ENCODE peak calls at places on chromosomes 1 and 21, in five cellular contexts. C is cardiac muscle cell, K is left ventricle myocardium inferior, G is tibial nerve, J is MM.1S. T is an unnamed sample. For H3K4me1 and H3K27me3, the result is how much of the 10 kb centered on the place peaks cover.

GRCh38 chr1:208105756-208106155 is 138.4 kb downstream of the PLXNA2 start:
- DNase-seq in C (no peak), K (no peak), G (no peak), J (no peak), T (no peak)

GRCh38 chr1:235758931-235759330 is 107.8 kb downstream of the LYST start:
- DNase-seq in C (peak), K (no peak), G (no peak), J (no peak), T (no peak)

GRCh38 chr1:234258071-234258470 is 115.2 kb upstream of the COA6 start:
- DNase-seq in C (no peak), K (no peak), G (no peak), J (no peak), T (no peak)

GRCh38 chr21:18499761-18500376 is 96.3 kb upstream of the TMPRSS15 start:
- DNase-seq in C (peak), K (peak), G (peak), J (peak), T (no peak)

GRCh38 chr1:18948913-18949688 is 7.4 kb downstream of the IFFO2 start:
- DNase-seq in C (peak), K (peak), G (no peak), J (no peak), T (no peak)

GRCh38 chr1:37965301-37965700 is 18.4 kb upstream of the INPP5B start:
- DNase-seq in C (no peak), K (no peak), G (no peak), J (no peak), T (no peak)

GRCh38 chr1:54254055-54254454 is 54.1 kb downstream of the MRPL37 start:
- DNase-seq in C (peak), K (no peak), G (no peak), J (no peak), T (no peak)

GRCh38 chr1:183918589-183918988 is 113.7 kb downstream of the RGL1 start:
- DNase-seq in C (no peak), K (no peak), G (no peak), J (no peak), T (no peak)

GRCh38 chr1:32393832-32394140 is 455 bp downstream of the BSDC1 start:
- DNase-seq in C (peak), K (no peak), G (no peak), J (peak), T (no peak)

GRCh38 chr21:35933466-35933865 is 126.9 kb downstream of the SETD4 start:
- DNase-seq in C (peak), K (peak), G (peak), J (no peak), T (no peak)

GRCh38 chr1:64540265-64540791 is 70.4 kb downstream of the CACHD1 start:
- DNase-seq in C (peak), K (no peak), G (no peak), J (no peak), T (no peak)

GRCh38 chr1:118711356-118711755 is 276.8 kb downstream of the TBX15 start:
- DNase-seq in C (no peak), K (no peak), G (no peak), J (no peak), T (no peak)

GRCh38 chr1:10620776-10621175 is 146.0 kb downstream of the PEX14 start:
- DNase-seq in C (no peak), K (no peak), G (no peak), J (no peak), T (peak)

GRCh38 chr1:53348491-53349368 is 20.9 kb upstream of the LRP8 start:
- DNase-seq in C (no peak), K (no peak), G (no peak), J (no peak), T (peak)

GRCh38 chr1:107474877-107475612 is 334.2 kb downstream of the NTNG1 start:
- DNase-seq in C (no peak), K (no peak), G (no peak), J (no peak), T (no peak)

GRCh38 chr1:19203440-19203839 is 6.6 kb downstream of the UBR4 start:
- DNase-seq in C (peak), K (no peak), G (no peak), J (no peak), T (no peak)

GRCh38 chr1:201072149-201072548 is 40.1 kb downstream of the CACNA1S start:
- DNase-seq in C (no peak), K (no peak), G (no peak), J (no peak), T (no peak)

GRCh38 chr21:34707876-34708325 is 39.1 kb downstream of the CLIC6 start:
- DNase-seq in C (no peak), K (no peak), G (no peak), J (peak), T (no peak)

GRCh38 chr1:214727274-214727673 is 124.3 kb downstream of the CENPF start:
- DNase-seq in C (no peak), K (no peak), G (no peak), J (no peak), T (no peak)

GRCh38 chr1:113519561-113519960 is 129.2 kb downstream of the MAGI3 start:
- DNase-seq in C (peak), K (no peak), G (no peak), J (no peak), T (no peak)

GRCh38 chr1:224333309-224333926 is 3.4 kb upstream of the NVL start:
- DNase-seq in C (peak), K (no peak), G (no peak), J (peak), T (no peak)

GRCh38 chr1:118381197-118381596 is 196.2 kb upstream of the SPAG17 start:
- DNase-seq in C (no peak), K (no peak), G (no peak), J (no peak), T (no peak)

GRCh38 chr1:216908116-216908515 is 184.9 kb upstream of the ESRRG start:
- DNase-seq in C (no peak), K (no peak), G (no peak), J (no peak), T (no peak)

GRCh38 chr1:37438971-37439671 is 35.3 kb upstream of the ZC3H12A start:
- DNase-seq in C (no peak), K (no peak), G (no peak), J (no peak), T (no peak)

GRCh38 chr1:154304664-154305337 is 16.1 kb upstream of the AQP10 start:
- DNase-seq in C (no peak), K (no peak), G (no peak), J (no peak), T (peak)

GRCh38 chr1:7752512-7753417 is 18.3 kb upstream of the VAMP3 start:
- DNase-seq in C (peak), K (peak), G (peak), J (peak), T (no peak)

GRCh38 chr21:29190920-29191319 is 60.5 kb downstream of the MAP3K7CL start:
- DNase-seq in C (peak), K (no peak), G (no peak), J (no peak), T (no peak)

GRCh38 chr1:180309338-180309737 is 79.3 kb downstream of the LHX4 start:
- DNase-seq in C (peak), K (no peak), G (no peak), J (no peak), T (no peak)

GRCh38 chr1:59061876-59062275 is 235.0 kb upstream of the FGGY start:
- DNase-seq in C (peak), K (peak), G (peak), J (no peak), T (no peak)

GRCh38 chr21:41614456-41615010 is 106.6 kb upstream of the TMPRSS2 start:
- DNase-seq in C (no peak), K (no peak), G (no peak), J (no peak), T (no peak)

GRCh38 chr1:17416389-17416788 is 23.1 kb downstream of the RCC2 start:
- DNase-seq in C (no peak), K (no peak), G (no peak), J (no peak), T (no peak)

DNA sequence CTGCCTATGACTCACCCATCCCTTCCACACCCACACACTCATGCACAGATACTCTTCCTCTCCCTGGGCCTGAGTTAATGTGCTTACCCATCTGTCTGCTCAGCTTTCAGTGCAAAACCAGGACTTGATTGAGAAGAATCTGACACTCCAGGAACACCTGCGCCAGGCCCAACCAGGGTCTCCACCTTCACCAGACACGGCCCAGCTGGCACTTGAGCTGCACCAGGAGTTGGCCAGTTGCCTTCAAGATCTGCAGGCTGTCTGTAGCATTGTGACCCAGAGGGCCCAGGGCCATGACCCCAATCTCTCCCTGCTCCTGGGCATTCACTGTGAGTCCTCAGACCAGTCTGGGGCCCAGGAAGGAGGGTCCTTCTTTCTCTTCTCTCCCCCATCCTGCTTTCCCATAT is 3.5 kb upstream of the SH3BGRL3 start:
- DNase-seq in C (no peak), K (no peak), G (no peak), J (no peak), T (no peak)
- TF ChIP-seq CTCF in C (no peak), K (no peak), G (no peak), J (no peak), T (no peak)

GRCh38 chr1:209398330-209398991 is 185.1 kb upstream of the CAMK1G start:
- DNase-seq in C (peak), K (no peak), G (peak), J (peak), T (no peak)
- H3K4me1 ChIP-seq in C (under half), K (under half), G (under half), J (under half), T (under half)

GRCh38 chr1:87206444-87206843 is 122.2 kb upstream of the LMO4 start:
- DNase-seq in C (no peak), K (no peak), G (no peak), J (no peak), T (no peak)
- H3K27me3 ChIP-seq in C (under half), K (under half), G (under half), J (under half), T (under half)

GRCh38 chr21:14383596-14384210 is 757 bp upstream of the HSPA13 start:
- DNase-seq in C (no peak), K (no peak), G (no peak), J (peak), T (no peak)
- TF ChIP-seq CTCF in C (no peak), K (no peak), G (no peak), J (no peak), T (no peak)

DNA sequence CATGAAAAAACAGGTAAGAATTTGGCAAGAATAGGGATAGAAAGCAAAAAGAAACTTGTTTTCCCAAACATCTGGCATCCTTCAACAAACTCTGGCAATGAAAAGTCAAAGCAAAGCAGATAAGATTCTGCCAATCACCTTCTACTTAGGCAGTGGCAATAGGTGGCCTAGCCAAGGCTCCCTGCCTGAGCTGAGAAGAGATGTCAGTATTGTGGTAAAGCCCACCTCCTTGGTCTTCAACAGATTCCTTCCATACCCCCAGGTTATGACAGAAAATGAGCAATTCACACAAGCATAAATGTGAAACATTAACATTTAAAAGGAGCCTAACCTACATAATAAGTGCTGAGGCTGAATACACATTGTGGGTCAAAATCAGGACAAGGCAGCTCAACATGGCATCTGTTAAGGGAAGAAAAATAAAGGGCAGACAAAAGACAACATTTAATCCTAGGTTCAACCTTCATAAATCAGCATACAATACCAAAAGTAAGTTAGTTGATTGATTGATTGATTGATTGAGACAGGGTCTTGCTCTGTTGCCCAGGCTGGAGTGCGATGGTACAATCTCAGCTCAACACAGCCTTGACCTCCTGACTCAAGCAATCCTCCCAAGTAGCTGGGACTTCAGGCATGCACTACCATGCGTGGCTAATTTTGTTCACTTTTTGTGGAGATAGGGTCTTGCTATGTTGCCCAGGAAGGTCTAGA is 123.1 kb downstream of the AKT3 start:
- DNase-seq in C (no peak), K (no peak), G (no peak), J (no peak), T (no peak)
- H3K4me1 ChIP-seq in C (under half), K (under half), G (under half), J (under half), T (under half)

GRCh38 chr1:229538945-229539344 is 19.6 kb downstream of the ABCB10 start:
- DNase-seq in C (no peak), K (no peak), G (no peak), J (no peak), T (no peak)

GRCh38 chr1:229536982-229537381 is 21.5 kb downstream of the ABCB10 start:
- DNase-seq in C (no peak), K (no peak), G (no peak), J (no peak), T (no peak)

GRCh38 chr1:229531326-229531725 is 23.2 kb upstream of the NUP133 start:
- DNase-seq in C (no peak), K (no peak), G (no peak), J (no peak), T (no peak)

GRCh38 chr1:229537894-229538293 is 20.6 kb downstream of the ABCB10 start:
- DNase-seq in C (peak), K (no peak), G (no peak), J (no peak), T (no peak)

GRCh38 chr1:229535226-229535625 is 23.3 kb downstream of the ABCB10 start:
- DNase-seq in C (no peak), K (no peak), G (no peak), J (no peak), T (no peak)
- H3K27me3 ChIP-seq in C (under half), K (under half), G (under half), J (under half), T (under half)

T was measured in upper lobe of right lung.